ENCODE peak calls at places on chromosome 21, in nine cellular contexts. E, H, J, S, W, B, Z, A and I are unnamed samples.

GRCh38 chr21:35324372-35325220 is 275.5 kb upstream of the RUNX1 start:
- DNase-seq in B (no peak), Z (peak), E (peak), H (no peak), S (peak), W (no peak), J (no peak), A (no peak), I (peak)

GRCh38 chr21:10425856-10426255 is 95.5 kb upstream of the TPTE start:
- DNase-seq in H (no peak), J (no peak), W (no peak), A (no peak), Z (no peak), B (no peak), S (no peak), E (no peak), I (no peak)

GRCh38 chr21:44571844-44572782 is 1.4 kb upstream of the KRTAP10-4 start:
- DNase-seq in W (no peak), A (no peak), B (no peak), E (no peak), J (no peak), Z (no peak), S (no peak), H (no peak), I (no peak)

GRCh38 chr21:38848187-38848609 is 42.5 kb downstream of the ETS2 start:
- DNase-seq in A (no peak), B (no peak), Z (no peak), E (no peak), H (no peak), S (peak), W (no peak), J (peak), I (no peak)

GRCh38 chr21:42218836-42219605 is at the start of gene ABCG1:
- DNase-seq in W (peak), J (peak), H (peak), S (peak), Z (no peak), B (peak), E (no peak), A (peak), I (no peak)

GRCh38 chr21:43208561-43209332 is 39.9 kb downstream of the CRYAA start:
- DNase-seq in B (no peak), Z (no peak), H (no peak), J (no peak), E (no peak), S (no peak), W (no peak), A (no peak), I (no peak)

GRCh38 chr21:31279986-31280385 is 64.1 kb downstream of the TIAM1 start:
- DNase-seq in A (no peak), J (no peak), E (no peak), S (no peak), B (no peak), Z (no peak), W (no peak), H (no peak), I (no peak)

GRCh38 chr21:39314155-39315027 is 959 bp upstream of the BRWD1 start:
- DNase-seq in A (peak), W (peak), Z (no peak), J (peak), B (peak), E (peak), H (peak), S (peak), I (peak)

GRCh38 chr21:35136586-35137254 is 87.6 kb upstream of the RUNX1 start:
- DNase-seq in A (no peak), E (peak), B (no peak), J (no peak), Z (no peak), W (no peak), S (peak), H (no peak), I (peak)

GRCh38 chr21:35721701-35722100 is 338.6 kb downstream of the SETD4 start:
- DNase-seq in E (no peak), B (no peak), A (no peak), H (no peak), J (no peak), S (no peak), Z (no peak), W (no peak), I (no peak)

GRCh38 chr21:34986561-34987533 is 62.3 kb downstream of the RUNX1 start:
- DNase-seq in A (peak), Z (peak), S (peak), E (peak), H (peak), W (no peak), J (no peak), B (peak), I (peak)

GRCh38 chr21:38504056-38504455 is 5.8 kb upstream of the ERG start:
- DNase-seq in E (no peak), J (no peak), W (no peak), S (peak), H (no peak), Z (no peak), A (no peak), B (no peak), I (no peak)

GRCh38 chr21:44955141-44955802 is 15.4 kb downstream of the SLX9 start:
- DNase-seq in B (no peak), H (no peak), Z (no peak), S (peak), W (no peak), E (no peak), J (no peak), A (no peak), I (no peak)

GRCh38 chr21:38498057-38498833 is at the start of gene ERG:
- DNase-seq in Z (no peak), E (no peak), W (no peak), J (no peak), A (no peak), B (no peak), S (peak), H (no peak), I (no peak)

GRCh38 chr21:39562791-39563770 is 49.7 kb upstream of the B3GALT5 start:
- DNase-seq in E (no peak), J (no peak), H (no peak), B (no peak), S (no peak), Z (no peak), W (peak), A (no peak), I (no peak)

GRCh38 chr21:27759091-27759659 is 792.3 kb upstream of the ADAMTS5 start:
- DNase-seq in E (peak), J (no peak), B (no peak), A (no peak), Z (no peak), S (no peak), H (no peak), W (peak), I (no peak)

GRCh38 chr21:25717491-25718139 is 17.1 kb downstream of the ATP5PF start:
- DNase-seq in B (no peak), A (no peak), W (no peak), E (no peak), Z (peak), H (no peak), S (peak), J (peak), I (no peak)

GRCh38 chr21:31176725-31177124 is 138.4 kb upstream of the KRTAP19-8 start:
- DNase-seq in A (no peak), E (no peak), S (no peak), Z (no peak), J (no peak), H (no peak), B (no peak), W (no peak), I (no peak)

GRCh38 chr21:16002872-16003466 is 273.2 kb downstream of the USP25 start:
- DNase-seq in B (no peak), Z (no peak), A (no peak), J (no peak), E (peak), S (peak), W (peak), H (no peak), I (peak)

GRCh38 chr21:24590261-24590660 is 1017.0 kb downstream of the MRPL39 start:
- DNase-seq in S (no peak), A (no peak), B (no peak), E (no peak), W (no peak), Z (no peak), J (no peak), H (no peak), I (no peak)

GRCh38 chr21:46605759-46606426 is 1.0 kb upstream of the S100B start:
- DNase-seq in B (no peak), A (peak), Z (no peak), H (peak), S (no peak), E (no peak), W (no peak), J (no peak), I (no peak)

GRCh38 chr21:42833439-42833815 is 45.9 kb downstream of the WDR4 start:
- DNase-seq in S (peak), H (peak), J (peak), B (peak), Z (no peak), W (peak), A (peak), E (no peak), I (peak)

GRCh38 chr21:44510508-44511218 is 29.3 kb downstream of the KRTAP10-1 start:
- DNase-seq in W (peak), J (peak), E (no peak), S (peak), H (peak), Z (no peak), A (peak), B (peak), I (peak)

GRCh38 chr21:31142600-31142999 is 104.3 kb upstream of the KRTAP19-8 start:
- DNase-seq in W (peak), A (no peak), E (no peak), J (no peak), B (no peak), H (no peak), Z (no peak), S (no peak), I (no peak)

GRCh38 chr21:32940079-32941014 is 85.4 kb upstream of the OLIG2 start:
- DNase-seq in H (peak), S (peak), J (peak), Z (no peak), W (peak), A (peak), E (peak), B (no peak), I (peak)

GRCh38 chr21:44509539-44509938 is 30.5 kb downstream of the KRTAP10-1 start:
- DNase-seq in S (no peak), A (no peak), B (no peak), H (no peak), J (no peak), E (no peak), Z (no peak), W (peak), I (peak)

GRCh38 chr21:41361786-41362604 is at the start of gene MX2:
- DNase-seq in B (peak), S (peak), W (no peak), E (no peak), Z (no peak), H (peak), A (peak), J (no peak), I (peak)

GRCh38 chr21:46065215-46065992 is 32.5 kb upstream of the COL6A2 start:
- DNase-seq in S (peak), W (no peak), B (no peak), J (no peak), E (peak), Z (no peak), H (no peak), A (peak), I (peak)

GRCh38 chr21:24011087-24011486 is 1596.2 kb downstream of the MRPL39 start:
- DNase-seq in W (no peak), Z (no peak), E (no peak), S (no peak), A (no peak), J (no peak), H (no peak), B (no peak), I (no peak)

GRCh38 chr21:45228171-45228641 is 59.5 kb downstream of the POFUT2 start:
- DNase-seq in B (no peak), A (peak), W (no peak), Z (peak), H (peak), E (peak), J (peak), S (peak), I (peak)

GRCh38 chr21:17711896-17712295 is 99.2 kb upstream of the BTG3 start:
- DNase-seq in H (no peak), J (no peak), Z (no peak), S (no peak), E (no peak), A (no peak), W (no peak), B (no peak), I (no peak)

GRCh38 chr21:28936721-28937120 is 56.0 kb downstream of the LTN1 start:
- DNase-seq in W (no peak), B (no peak), E (no peak), H (no peak), S (no peak), A (no peak), Z (no peak), J (no peak), I (no peak)